ENCODE peak calls at places on chromosomes 12 and 14, in eight cellular contexts. N is activated naive CD4-positive, alpha-beta T cell treated with Interleukin-2 at 50 U/mL for 16 hours; L is activated naive CD8-positive, alpha-beta T cell treated with anti-CD3 and anti-CD28 coated beads, Interleukin-2, amount 50 U/mL, for 24 hours; C is H9; G is T-cell; U is stimulated activated CD4-positive, alpha-beta T cell treated with anti-CD3 and anti-CD28 coated beads, Interleukin-1b, Interleukin-23, amount 100 ng/mL, for 1 hour; A is brain microvascular endothelial cell; B is upper lobe of right lung. T is an unnamed sample.

GRCh38 chr12:5402009-5402408 is 29.9 kb upstream of the NTF3 start:
- DNase-seq in G (no peak), B (no peak), N (no peak), A (no peak), U (no peak), C (no peak), L (no peak), T (no peak)

GRCh38 chr14:22163051-22163450 is 426.0 kb downstream of the DAD1 start:
- DNase-seq in N (no peak), B (no peak), U (no peak), C (no peak), L (no peak), A (no peak), G (no peak), T (no peak)

GRCh38 chr12:94980577-94980976 is 22.9 kb downstream of the NDUFA12 start:
- DNase-seq in N (no peak), G (no peak), B (no peak), L (no peak), U (no peak), C (no peak), A (no peak), T (no peak)

GRCh38 chr12:111440152-111440551 is 34.4 kb downstream of the SH2B3 start:
- DNase-seq in A (no peak), B (no peak), G (no peak), N (no peak), L (no peak), U (no peak), C (no peak), T (no peak)

GRCh38 chr12:4908694-4909396 is 860 bp upstream of the KCNA1 start:
- DNase-seq in G (no peak), C (peak), N (no peak), A (no peak), L (peak), U (no peak), B (no peak), T (no peak)

GRCh38 chr12:114982760-114983159 is 298.8 kb upstream of the TBX3 start:
- DNase-seq in B (no peak), U (no peak), G (no peak), A (no peak), C (no peak), L (no peak), N (no peak), T (no peak)

GRCh38 chr14:32121536-32121935 is 44.4 kb downstream of the ARHGAP5 start:
- DNase-seq in U (no peak), A (no peak), L (no peak), G (no peak), N (no peak), C (no peak), B (no peak), T (no peak)

GRCh38 chr12:77402726-77403125 is 337.4 kb upstream of the E2F7 start:
- DNase-seq in U (no peak), B (no peak), G (no peak), C (no peak), A (peak), N (no peak), L (no peak), T (no peak)

GRCh38 chr12:92927436-92928116 is 1.5 kb downstream of the EEA1 start:
- DNase-seq in C (no peak), L (no peak), B (no peak), N (no peak), A (peak), G (no peak), U (no peak), T (no peak)

GRCh38 chr12:82931349-82932116 is 244.8 kb downstream of the TMTC2 start:
- DNase-seq in C (no peak), A (no peak), U (no peak), L (no peak), G (no peak), B (no peak), N (no peak), T (no peak)

T was measured in activated T-helper 2 cell treated with anti-CD3 and anti-CD28 coated beads, Interferon-gamma antibody, Interleukin-2, Interleukin-4, amounts not matched to agents 10 μg/mL and 5 μg/mL and 100 μg/mL, durations not matched to agents 14 hours and 24 hours and 36 hours.